ENCODE peak calls at places on chromosomes 12 and 14, in four cellular contexts. One of them, this sample, is unnamed.

GRCh38 chr12:6936642-6937480 is 6.8 kb upstream of the RNU7-1 start:
- DNase-seq in IMR-90: no peak
- DNase-seq in RWPE1: no peak
- DNase-seq in effector memory CD4-positive, alpha-beta T cell: no peak
- DNase-seq in this sample: no peak

GRCh38 chr12:48818831-48819590 is 715 bp downstream of the CACNB3 start:
- DNase-seq in IMR-90: no peak
- DNase-seq in RWPE1: no peak
- DNase-seq in effector memory CD4-positive, alpha-beta T cell: peak; percentile 16
- DNase-seq in this sample: peak; percentile 55

GRCh38 chr14:37060496-37061260 is 111.7 kb downstream of the SLC25A21 start:
- DNase-seq in IMR-90: no peak
- DNase-seq in RWPE1: no peak
- DNase-seq in effector memory CD4-positive, alpha-beta T cell: no peak
- DNase-seq in this sample: no peak

GRCh38 chr14:32939254-32940065 is 781 bp downstream of the NPAS3 start:
- DNase-seq in IMR-90: peak; percentile 16
- DNase-seq in RWPE1: no peak
- DNase-seq in effector memory CD4-positive, alpha-beta T cell: no peak
- DNase-seq in this sample: peak; percentile 43

GRCh38 chr14:77638738-77639137 is 22.3 kb upstream of the SPTLC2 start:
- DNase-seq in IMR-90: peak; percentile 97
- DNase-seq in RWPE1: peak; percentile 65
- DNase-seq in effector memory CD4-positive, alpha-beta T cell: no peak
- DNase-seq in this sample: no peak

GRCh38 chr12:45234134-45234865 is 18.4 kb downstream of the ANO6 start:
- DNase-seq in IMR-90: peak; percentile 98
- DNase-seq in RWPE1: peak; percentile 94
- DNase-seq in effector memory CD4-positive, alpha-beta T cell: no peak
- DNase-seq in this sample: no peak

GRCh38 chr12:14384783-14385638 is 19.5 kb downstream of the ATF7IP start:
- DNase-seq in IMR-90: peak; percentile 95
- DNase-seq in RWPE1: no peak
- DNase-seq in effector memory CD4-positive, alpha-beta T cell: peak; percentile 52
- DNase-seq in this sample: peak; percentile 75

GRCh38 chr14:39034481-39035296 is 68.3 kb downstream of the SEC23A start:
- DNase-seq in IMR-90: no peak
- DNase-seq in RWPE1: no peak
- DNase-seq in effector memory CD4-positive, alpha-beta T cell: no peak
- DNase-seq in this sample: no peak

GRCh38 chr14:85534435-85534834 is 4.5 kb downstream of the FLRT2 start:
- DNase-seq in IMR-90: peak; percentile 24
- DNase-seq in RWPE1: peak; percentile 14
- DNase-seq in effector memory CD4-positive, alpha-beta T cell: no peak
- DNase-seq in this sample: no peak

GRCh38 chr14:36656769-36657408 is 4.8 kb upstream of the PAX9 start:
- DNase-seq in IMR-90: no peak
- DNase-seq in RWPE1: no peak
- DNase-seq in effector memory CD4-positive, alpha-beta T cell: no peak
- DNase-seq in this sample: no peak

GRCh38 chr14:79708426-79708825 is 502.9 kb downstream of the DIO2 start:
- DNase-seq in IMR-90: no peak
- DNase-seq in RWPE1: no peak
- DNase-seq in effector memory CD4-positive, alpha-beta T cell: no peak
- DNase-seq in this sample: peak; percentile 2

GRCh38 chr14:54711312-54711711 is 144.4 kb downstream of the SAMD4A start:
- DNase-seq in IMR-90: no peak
- DNase-seq in RWPE1: no peak
- DNase-seq in effector memory CD4-positive, alpha-beta T cell: no peak
- DNase-seq in this sample: no peak

GRCh38 chr12:81726634-81727033 is 32.5 kb downstream of the PPFIA2 start:
- DNase-seq in IMR-90: no peak
- DNase-seq in RWPE1: no peak
- DNase-seq in effector memory CD4-positive, alpha-beta T cell: no peak
- DNase-seq in this sample: no peak

GRCh38 chr14:54776361-54777001 is 126.1 kb downstream of the GCH1 start:
- DNase-seq in IMR-90: peak; percentile 79
- DNase-seq in RWPE1: no peak
- DNase-seq in effector memory CD4-positive, alpha-beta T cell: no peak
- DNase-seq in this sample: no peak

GRCh38 chr14:68651075-68651474 is 141.8 kb downstream of the ZFP36L1 start:
- DNase-seq in IMR-90: no peak
- DNase-seq in RWPE1: no peak
- DNase-seq in effector memory CD4-positive, alpha-beta T cell: no peak
- DNase-seq in this sample: no peak

GRCh38 chr14:99320105-99320572 is 48.1 kb upstream of the BCL11B start:
- DNase-seq in IMR-90: peak; percentile 8
- DNase-seq in RWPE1: peak; percentile 64
- DNase-seq in effector memory CD4-positive, alpha-beta T cell: peak; percentile 39
- DNase-seq in this sample: no peak

DNA sequence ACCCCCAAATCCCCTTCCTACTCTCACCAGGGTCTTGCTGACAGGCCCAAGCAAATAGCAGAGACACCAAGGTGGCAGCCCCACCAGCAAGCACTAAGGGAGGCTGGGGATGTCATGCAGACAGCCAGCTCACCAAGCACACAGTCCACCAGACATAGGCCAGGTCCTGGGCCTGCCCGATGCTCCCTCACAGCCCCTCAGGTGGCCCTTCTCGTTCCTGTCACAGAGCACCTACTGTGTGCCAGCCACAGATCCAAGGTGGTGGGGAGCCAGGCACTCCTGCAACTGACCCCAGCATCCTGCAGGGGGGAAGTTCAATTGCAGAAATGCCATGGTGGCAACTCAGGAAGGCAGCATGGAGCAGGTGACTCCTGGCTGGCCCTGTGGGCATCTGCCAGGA is 60.5 kb upstream of the PNMA1 start:
- DNase-seq in IMR-90: no peak
- DNase-seq in RWPE1: no peak
- DNase-seq in effector memory CD4-positive, alpha-beta T cell: no peak
- DNase-seq in this sample: no peak
- H3K27ac ChIP-seq in IMR-90: no peak overlapping the region
- H3K27ac ChIP-seq in RWPE1: peak overlapping the region; percentile 76
- H3K27ac ChIP-seq in effector memory CD4-positive, alpha-beta T cell: peak overlapping the region; percentile 18
- H3K27ac ChIP-seq in this sample: no peak overlapping the region

GRCh38 chr12:92721130-92721529 is 18.3 kb downstream of the PLEKHG7 start:
- DNase-seq in IMR-90: peak; percentile 33
- DNase-seq in RWPE1: no peak
- DNase-seq in effector memory CD4-positive, alpha-beta T cell: no peak
- DNase-seq in this sample: no peak
- H3K27ac ChIP-seq in IMR-90: no peak overlapping the region
- H3K27ac ChIP-seq in RWPE1: no peak overlapping the region
- H3K27ac ChIP-seq in effector memory CD4-positive, alpha-beta T cell: no peak overlapping the region
- H3K27ac ChIP-seq in this sample: no peak overlapping the region

DNA sequence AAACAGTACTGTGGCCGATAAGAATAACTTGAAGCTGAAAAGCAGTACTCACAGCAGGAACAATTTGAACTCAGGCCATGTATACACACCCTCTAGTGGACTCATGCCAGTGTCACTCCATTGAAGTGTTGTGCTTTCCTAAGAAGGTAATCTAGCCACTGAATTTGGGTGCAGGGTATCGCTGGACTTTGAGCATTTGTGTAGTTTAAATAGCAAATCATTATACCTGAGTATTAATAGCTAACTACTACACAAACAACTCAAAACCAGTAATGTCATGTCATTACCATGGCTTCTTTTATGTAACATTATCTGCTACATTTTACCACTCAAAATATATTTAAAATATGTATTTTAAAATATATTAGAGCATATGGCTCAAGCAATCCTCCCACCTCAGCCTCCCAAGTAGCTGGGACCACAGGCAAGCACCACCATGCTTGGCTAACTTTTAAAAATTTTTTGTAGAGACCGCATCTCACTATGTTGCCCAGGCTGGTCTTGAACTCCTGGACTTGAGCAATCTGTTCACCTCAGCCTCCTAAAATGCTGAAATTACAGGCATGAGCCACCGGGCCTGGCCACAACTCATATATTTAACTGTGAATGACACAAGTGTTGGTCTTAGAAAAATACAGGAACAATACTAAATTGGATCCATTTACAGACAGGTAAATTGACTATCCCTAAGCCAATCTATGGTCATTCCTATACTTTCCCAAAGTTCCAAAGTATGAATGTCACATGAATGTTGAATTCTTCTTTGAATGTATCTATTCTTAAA is 25.6 kb upstream of the ARID4A start:
- DNase-seq in IMR-90: peak; percentile 53
- DNase-seq in RWPE1: no peak
- DNase-seq in effector memory CD4-positive, alpha-beta T cell: no peak
- DNase-seq in this sample: no peak
- H3K27ac ChIP-seq in IMR-90: no peak overlapping the region
- H3K27ac ChIP-seq in RWPE1: no peak overlapping the region
- H3K27ac ChIP-seq in effector memory CD4-positive, alpha-beta T cell: no peak overlapping the region
- H3K27ac ChIP-seq in this sample: no peak overlapping the region

GRCh38 chr14:75726326-75726725 is 65.3 kb downstream of the TTLL5 start:
- DNase-seq in IMR-90: no peak
- DNase-seq in RWPE1: no peak
- DNase-seq in effector memory CD4-positive, alpha-beta T cell: no peak
- DNase-seq in this sample: no peak
- H3K27ac ChIP-seq in IMR-90: no peak overlapping the region
- H3K27ac ChIP-seq in RWPE1: no peak overlapping the region
- H3K27ac ChIP-seq in effector memory CD4-positive, alpha-beta T cell: no peak overlapping the region
- H3K27ac ChIP-seq in this sample: no peak overlapping the region

DNA sequence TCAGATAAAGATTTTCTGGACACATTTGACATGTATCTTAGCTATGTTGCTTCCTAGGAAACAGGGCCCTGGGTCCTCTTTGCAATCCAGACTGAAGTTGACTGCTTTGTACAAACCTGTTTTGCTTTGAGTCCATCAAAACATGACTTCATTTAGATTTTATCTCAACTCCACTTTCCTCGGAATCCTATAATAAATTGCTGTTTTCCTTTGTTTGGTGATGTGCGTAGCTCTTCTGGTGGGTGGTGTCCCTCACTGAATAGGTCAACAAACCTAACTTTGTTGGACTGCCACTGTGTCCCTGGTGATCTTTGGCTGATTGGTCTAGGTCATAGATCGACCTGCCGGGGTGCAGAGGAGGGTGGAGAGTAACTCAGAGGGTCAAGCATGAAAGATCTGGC is 735 bp upstream of the P2RX7 start:
- DNase-seq in IMR-90: no peak
- DNase-seq in RWPE1: no peak
- DNase-seq in effector memory CD4-positive, alpha-beta T cell: no peak
- DNase-seq in this sample: no peak
- H3K27ac ChIP-seq in IMR-90: no peak overlapping the region
- H3K27ac ChIP-seq in RWPE1: peak overlapping the region; percentile 94
- H3K27ac ChIP-seq in effector memory CD4-positive, alpha-beta T cell: no peak overlapping the region
- H3K27ac ChIP-seq in this sample: peak overlapping the region; percentile 94

GRCh38 chr14:73008501-73008900 is 18.4 kb downstream of the ZFYVE1 start:
- DNase-seq in IMR-90: peak; percentile 88
- DNase-seq in RWPE1: no peak
- DNase-seq in effector memory CD4-positive, alpha-beta T cell: no peak
- DNase-seq in this sample: no peak

GRCh38 chr14:73014105-73014504 is 12.8 kb downstream of the ZFYVE1 start:
- DNase-seq in IMR-90: peak; percentile 83
- DNase-seq in RWPE1: no peak
- DNase-seq in effector memory CD4-positive, alpha-beta T cell: no peak
- DNase-seq in this sample: no peak
- H3K27ac ChIP-seq in IMR-90: no peak overlapping the region
- H3K27ac ChIP-seq in RWPE1: no peak overlapping the region
- H3K27ac ChIP-seq in effector memory CD4-positive, alpha-beta T cell: no peak overlapping the region
- H3K27ac ChIP-seq in this sample: no peak overlapping the region

GRCh38 chr14:105290598-105291356 is 10.0 kb downstream of the BRF1 start:
- DNase-seq in IMR-90: no peak
- DNase-seq in RWPE1: no peak
- DNase-seq in effector memory CD4-positive, alpha-beta T cell: no peak
- DNase-seq in this sample: no peak

GRCh38 chr14:105299654-105300541 is 903 bp downstream of the BRF1 start:
- DNase-seq in IMR-90: no peak
- DNase-seq in RWPE1: no peak
- DNase-seq in effector memory CD4-positive, alpha-beta T cell: no peak
- DNase-seq in this sample: no peak

GRCh38 chr14:105292810-105293711 is 7.7 kb downstream of the BRF1 start:
- DNase-seq in IMR-90: no peak
- DNase-seq in RWPE1: no peak
- DNase-seq in effector memory CD4-positive, alpha-beta T cell: no peak
- DNase-seq in this sample: no peak

DNA sequence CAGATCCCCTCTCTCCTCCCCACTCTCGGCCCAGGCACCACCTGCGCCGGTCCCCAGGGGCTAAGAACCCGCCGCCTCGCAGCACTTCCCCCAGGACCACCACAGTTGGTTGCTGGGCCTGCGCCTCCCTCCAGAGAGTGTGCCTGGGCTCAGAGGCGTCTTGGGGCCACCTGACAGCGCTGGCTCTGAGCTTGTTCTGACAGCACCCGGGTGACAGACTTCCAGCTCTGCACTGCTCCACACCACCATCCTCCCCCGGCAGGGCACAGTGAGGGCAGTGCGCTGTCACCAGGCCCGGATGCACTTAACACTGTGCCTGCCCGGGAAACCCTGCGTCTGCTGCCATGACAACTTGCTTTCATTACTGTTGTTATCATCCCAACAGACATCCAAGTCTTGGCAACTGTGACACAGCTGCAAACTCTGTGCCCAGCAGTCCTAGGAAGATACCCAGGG is 6.6 kb downstream of the BRF1 start:
- DNase-seq in IMR-90: peak; percentile 50
- DNase-seq in RWPE1: no peak
- DNase-seq in effector memory CD4-positive, alpha-beta T cell: peak; percentile 65
- DNase-seq in this sample: peak; percentile 6
- H3K27ac ChIP-seq in IMR-90: no peak overlapping the region
- H3K27ac ChIP-seq in RWPE1: peak overlapping the region; percentile 18
- H3K27ac ChIP-seq in effector memory CD4-positive, alpha-beta T cell: peak overlapping the region; percentile 48
- H3K27ac ChIP-seq in this sample: no peak overlapping the region

DNA sequence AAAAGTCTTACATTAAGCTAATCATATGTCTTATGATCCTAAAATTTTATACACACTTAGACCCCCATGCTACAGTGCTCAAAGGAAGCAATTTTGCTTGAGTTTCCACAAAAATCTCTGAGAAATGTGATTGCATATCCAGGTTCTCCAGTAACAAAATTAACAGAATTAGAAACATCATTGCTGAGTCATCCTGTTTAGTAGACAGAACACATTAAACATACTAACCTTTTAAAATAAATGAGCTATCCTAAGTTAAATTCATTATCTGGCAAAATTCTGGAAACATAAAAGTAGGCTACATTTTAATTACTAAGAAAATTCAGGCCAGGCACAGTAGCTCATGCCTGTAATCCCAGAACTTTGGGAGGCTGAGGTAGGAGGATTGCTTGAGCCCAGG is 94.7 kb downstream of the DENND5B start:
- DNase-seq in IMR-90: peak; percentile 37
- DNase-seq in RWPE1: no peak
- DNase-seq in effector memory CD4-positive, alpha-beta T cell: no peak
- DNase-seq in this sample: no peak
- H3K27ac ChIP-seq in IMR-90: no peak overlapping the region
- H3K27ac ChIP-seq in RWPE1: no peak overlapping the region
- H3K27ac ChIP-seq in effector memory CD4-positive, alpha-beta T cell: no peak overlapping the region
- H3K27ac ChIP-seq in this sample: no peak overlapping the region